ENCODE peak calls at places on chromosomes 1 and 21, in six cellular contexts. V is OCI-LY7, W is left ventricle myocardium inferior, F is heart left ventricle, T is tibial nerve, A is bronchial epithelial cell. L is an unnamed sample. For H3K36me3, the result is how much of the 10 kb centered on the place peaks cover.

GRCh38 chr1:160410412-160411005 is 10.1 kb downstream of the VANGL2 start:
- DNase-seq in F (no peak), V (no peak), T (no peak), W (no peak), A (no peak), L (no peak)

GRCh38 chr1:240337795-240338194 is 246.1 kb downstream of the FMN2 start:
- DNase-seq in A (peak), V (no peak), W (no peak), T (peak), F (no peak), L (no peak)

GRCh38 chr1:74811421-74812179 is 78.6 kb downstream of the TYW3 start:
- DNase-seq in T (no peak), F (no peak), W (no peak), V (no peak), A (no peak), L (no peak)

GRCh38 chr1:111725192-111725591 is 14.0 kb downstream of the INKA2 start:
- DNase-seq in F (peak), V (no peak), W (peak), A (no peak), T (no peak), L (no peak)

GRCh38 chr1:205711105-205712048 is 31.1 kb upstream of the SLC45A3 start:
- DNase-seq in A (peak), V (peak), W (no peak), F (peak), T (peak), L (peak)

GRCh38 chr1:167815650-167816049 is 93.9 kb downstream of the MPZL1 start:
- DNase-seq in W (no peak), F (no peak), A (no peak), T (no peak), V (no peak), L (no peak)

GRCh38 chr1:109909531-109909930 is 1.1 kb upstream of the CSF1 start:
- DNase-seq in F (no peak), W (no peak), A (no peak), V (no peak), T (no peak), L (no peak)

GRCh38 chr1:38667626-38668025 is 191.9 kb downstream of the RRAGC start:
- DNase-seq in A (no peak), T (no peak), W (no peak), F (no peak), V (no peak), L (peak)

GRCh38 chr1:29331309-29331708 is 95.0 kb downstream of the PTPRU start:
- DNase-seq in A (no peak), T (no peak), W (no peak), V (no peak), F (no peak), L (no peak)

GRCh38 chr1:215405211-215405610 is 161.9 kb upstream of the KCTD3 start:
- DNase-seq in T (no peak), W (no peak), V (no peak), F (no peak), A (no peak), L (no peak)

GRCh38 chr21:45304161-45304830 is 16.6 kb upstream of the POFUT2 start:
- DNase-seq in T (no peak), F (no peak), V (no peak), W (peak), A (no peak), L (no peak)

GRCh38 chr1:2594641-2595131 is 8.1 kb downstream of the PRXL2B start:
- DNase-seq in A (no peak), T (no peak), F (no peak), W (no peak), V (no peak), L (no peak)

DNA sequence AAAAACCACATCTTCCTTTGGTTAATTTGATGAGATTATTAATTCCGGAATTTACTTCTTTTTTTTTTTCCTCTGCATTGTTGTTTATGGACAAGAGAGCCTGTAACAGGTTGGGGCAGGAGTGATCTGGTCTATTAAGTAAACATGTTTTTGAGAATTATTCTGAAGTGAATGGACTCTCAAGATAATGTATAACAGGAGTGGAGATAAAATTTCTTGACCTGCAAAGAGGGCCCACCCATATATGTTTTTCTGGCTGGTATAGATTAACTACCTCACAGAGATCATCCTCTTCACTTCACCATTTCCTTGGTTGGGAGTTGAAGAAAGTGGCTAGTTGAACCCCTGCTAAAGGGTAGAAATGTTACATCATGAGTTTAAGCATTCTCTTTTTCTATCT is 10.7 kb downstream of the DDI2 start:
- DNase-seq in T (no peak), A (no peak), W (no peak), V (no peak), F (no peak), L (no peak)
- H3K36me3 ChIP-seq in T (half or more), A (under half), W (half or more), V (half or more), F (under half), L (under half)

GRCh38 chr1:230281531-230281930 is 144.6 kb downstream of the PGBD5 start:
- DNase-seq in V (no peak), F (no peak), A (no peak), T (no peak), W (no peak), L (no peak)

GRCh38 chr1:230278871-230279582 is 147.1 kb downstream of the PGBD5 start:
- DNase-seq in V (no peak), W (no peak), A (no peak), T (no peak), F (no peak), L (no peak)

GRCh38 chr1:230280054-230280795 is 145.9 kb downstream of the PGBD5 start:
- DNase-seq in V (no peak), F (no peak), T (no peak), W (no peak), A (no peak), L (no peak)

GRCh38 chr1:230280906-230281413 is 145.2 kb downstream of the PGBD5 start:
- DNase-seq in T (no peak), A (no peak), F (no peak), V (no peak), W (no peak), L (no peak)

GRCh38 chr1:230279583-230279945 is 146.6 kb downstream of the PGBD5 start:
- DNase-seq in W (no peak), A (no peak), V (no peak), T (no peak), F (no peak), L (no peak)
- H3K36me3 ChIP-seq in W (half or more), A (under half), V (under half), T (half or more), F (under half), L (under half)

GRCh38 chr1:3785045-3785444 is 11.3 kb downstream of the LRRC47 start:
- DNase-seq in A (no peak), T (no peak), F (no peak), W (no peak), V (no peak), L (no peak)
- H3K36me3 ChIP-seq in A (under half), T (half or more), F (under half), W (half or more), V (half or more), L (half or more)

DNA sequence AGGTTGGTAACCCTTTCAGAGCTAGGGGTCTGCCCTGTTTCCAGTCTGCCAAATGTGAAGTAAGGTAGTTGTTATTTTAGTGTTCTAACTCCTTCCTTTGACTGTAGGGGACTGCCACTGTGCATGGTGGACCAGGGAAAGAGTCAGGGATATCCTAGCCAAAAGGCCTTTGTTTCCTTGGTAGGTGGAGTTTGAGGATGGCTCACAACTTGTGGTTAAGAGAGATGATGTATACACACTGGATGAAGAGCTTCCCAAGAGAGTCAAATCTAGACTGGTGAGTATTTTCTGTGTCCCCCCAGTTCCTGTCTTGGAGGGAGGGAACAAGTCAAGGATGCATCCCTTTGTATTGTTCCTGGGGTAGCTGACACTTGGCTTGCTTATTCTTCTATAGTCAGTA is 3.5 kb upstream of the ST3GAL3 start:
- DNase-seq in A (no peak), T (no peak), F (no peak), V (no peak), W (no peak), L (no peak)
- H3K36me3 ChIP-seq in A (under half), T (half or more), F (under half), V (half or more), W (half or more), L (half or more)